ENCODE peak calls at places on chromosomes 5 and 9, in five cellular contexts. A is mesendoderm, W is IMR-90, F is H9, Y is neuronal stem cell. V is an unnamed sample.

GRCh38 chr9:2015581-2016410 is 649 bp downstream of the SMARCA2 start:
- DNase-seq in A (peak; percentile 57), W (peak; percentile 24), F (peak; percentile 59), Y (peak; percentile 50), V (peak; percentile 72)

GRCh38 chr9:96122756-96123155 is 179.2 kb downstream of the HSD17B3 start:
- DNase-seq in A (no peak), W (peak; percentile 58), F (no peak), Y (no peak), V (peak; percentile 73)

GRCh38 chr5:2266668-2267240 is 384.0 kb upstream of the IRX4 start:
- DNase-seq in A (no peak), W (no peak), F (no peak), Y (no peak), V (no peak)

GRCh38 chr5:54874337-54875021 is 110.9 kb downstream of the ESM1 start:
- DNase-seq in A (peak; percentile 57), W (peak; percentile 57), F (no peak), Y (no peak), V (no peak)

GRCh38 chr9:135523521-135524129 is 2.4 kb downstream of the LCN1 start:
- DNase-seq in A (no peak), W (no peak), F (no peak), Y (no peak), V (no peak)

GRCh38 chr5:18465833-18466681 is 831.8 kb downstream of the TAF11L14 start:
- DNase-seq in A (peak; percentile 87), W (peak; percentile 1), F (peak; percentile 68), Y (peak; percentile 80), V (peak; percentile 63)

GRCh38 chr9:3960661-3961144 is 339.2 kb downstream of the GLIS3 start:
- DNase-seq in A (no peak), W (peak; percentile 75), F (no peak), Y (peak; percentile 72), V (no peak)

GRCh38 chr9:132881826-132882225 is 3.1 kb downstream of the SPACA9 start:
- DNase-seq in A (no peak), W (no peak), F (no peak), Y (no peak), V (no peak)

GRCh38 chr5:73160239-73160671 is 12.7 kb upstream of the TMEM174 start:
- DNase-seq in A (no peak), W (no peak), F (no peak), Y (no peak), V (no peak)

GRCh38 chr9:136784249-136784996 is 6.7 kb upstream of the TMEM141 start:
- DNase-seq in A (no peak), W (no peak), F (no peak), Y (no peak), V (peak; percentile 53)

GRCh38 chr9:129595323-129595741 is 25.6 kb downstream of the C9orf50 start:
- DNase-seq in A (no peak), W (peak; percentile 60), F (no peak), Y (no peak), V (no peak)

GRCh38 chr5:149456597-149457392 is 77.7 kb upstream of the IL17B start:
- DNase-seq in A (no peak), W (no peak), F (no peak), Y (no peak), V (peak; percentile 79)

GRCh38 chr9:78015242-78015641 is 16.4 kb downstream of the GNAQ start:
- DNase-seq in A (no peak), W (no peak), F (no peak), Y (no peak), V (no peak)

GRCh38 chr5:55062039-55062779 is 38.2 kb downstream of the GZMK start:
- DNase-seq in A (no peak), W (no peak), F (no peak), Y (no peak), V (no peak)

GRCh38 chr9:133560311-133560710 is 25.8 kb downstream of the ADAMTSL2 start:
- DNase-seq in A (no peak), W (no peak), F (no peak), Y (no peak), V (no peak)

GRCh38 chr5:15463231-15463630 is 36.7 kb upstream of the FBXL7 start:
- DNase-seq in A (peak; percentile 57), W (peak; percentile 33), F (no peak), Y (peak; percentile 1), V (peak; percentile 32)

GRCh38 chr5:75964008-75964407 is 119.2 kb upstream of the SV2C start:
- DNase-seq in A (no peak), W (no peak), F (no peak), Y (no peak), V (no peak)

GRCh38 chr5:75965292-75965691 is 117.9 kb upstream of the SV2C start:
- DNase-seq in A (no peak), W (no peak), F (no peak), Y (no peak), V (no peak)

GRCh38 chr5:75963554-75963953 is 119.6 kb upstream of the SV2C start:
- DNase-seq in A (no peak), W (no peak), F (no peak), Y (no peak), V (no peak)

DNA sequence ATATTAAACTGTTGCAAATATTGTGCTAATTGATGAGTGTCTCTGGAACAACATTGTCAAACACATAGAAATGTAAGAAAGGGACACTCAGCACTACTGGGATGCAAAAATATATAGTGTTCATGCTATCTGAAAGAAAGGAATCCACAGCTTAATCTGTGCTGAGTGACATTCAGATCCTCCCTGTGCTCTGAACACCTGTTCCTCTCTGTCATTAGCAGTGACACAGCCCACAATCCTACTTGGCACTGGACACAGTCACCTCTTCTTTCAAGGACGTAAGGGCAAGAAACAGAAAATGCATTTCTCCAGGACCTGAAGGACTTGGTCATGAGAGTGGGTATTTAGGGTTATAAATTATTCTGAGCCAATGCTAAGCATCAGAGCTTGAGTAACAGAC is 121.4 kb upstream of the SV2C start:
- DNase-seq in A (no peak), W (no peak), F (no peak), Y (no peak), V (no peak)
- H2BK5ac ChIP-seq in A (no peak overlapping the region), W (no peak overlapping the region), F (no peak overlapping the region), Y (no peak overlapping the region), V (no peak overlapping the region)

DNA sequence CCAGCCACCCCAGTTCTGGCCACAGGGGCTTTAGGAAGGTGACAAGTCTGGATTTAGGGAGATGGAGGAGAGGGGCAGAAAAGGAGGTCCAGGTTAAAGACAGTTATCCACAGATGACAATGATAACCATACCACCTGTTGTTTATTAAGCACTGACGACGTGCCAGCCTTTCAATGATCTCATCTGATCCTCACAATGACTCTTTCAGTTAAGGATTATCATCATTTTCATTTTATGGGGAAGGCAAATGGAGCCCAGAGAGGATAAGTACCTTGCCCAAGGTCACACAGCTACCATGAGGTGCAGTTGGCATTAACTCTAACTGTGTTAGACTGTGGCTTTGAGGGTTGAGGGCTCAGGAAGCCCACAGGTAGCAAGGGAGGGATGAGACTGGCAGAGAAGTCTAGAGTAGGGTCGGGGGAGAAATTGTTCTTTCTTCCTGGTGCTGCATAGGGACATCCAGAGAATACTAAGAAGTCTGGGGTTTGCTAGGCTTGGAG is 21.5 kb upstream of the JADE2 start:
- DNase-seq in A (no peak), W (peak; percentile 60), F (no peak), Y (no peak), V (no peak)
- H2BK5ac ChIP-seq in A (no peak overlapping the region), W (peak overlapping the region; percentile 90), F (no peak overlapping the region), Y (no peak overlapping the region), V (peak overlapping the region; percentile 54)

DNA sequence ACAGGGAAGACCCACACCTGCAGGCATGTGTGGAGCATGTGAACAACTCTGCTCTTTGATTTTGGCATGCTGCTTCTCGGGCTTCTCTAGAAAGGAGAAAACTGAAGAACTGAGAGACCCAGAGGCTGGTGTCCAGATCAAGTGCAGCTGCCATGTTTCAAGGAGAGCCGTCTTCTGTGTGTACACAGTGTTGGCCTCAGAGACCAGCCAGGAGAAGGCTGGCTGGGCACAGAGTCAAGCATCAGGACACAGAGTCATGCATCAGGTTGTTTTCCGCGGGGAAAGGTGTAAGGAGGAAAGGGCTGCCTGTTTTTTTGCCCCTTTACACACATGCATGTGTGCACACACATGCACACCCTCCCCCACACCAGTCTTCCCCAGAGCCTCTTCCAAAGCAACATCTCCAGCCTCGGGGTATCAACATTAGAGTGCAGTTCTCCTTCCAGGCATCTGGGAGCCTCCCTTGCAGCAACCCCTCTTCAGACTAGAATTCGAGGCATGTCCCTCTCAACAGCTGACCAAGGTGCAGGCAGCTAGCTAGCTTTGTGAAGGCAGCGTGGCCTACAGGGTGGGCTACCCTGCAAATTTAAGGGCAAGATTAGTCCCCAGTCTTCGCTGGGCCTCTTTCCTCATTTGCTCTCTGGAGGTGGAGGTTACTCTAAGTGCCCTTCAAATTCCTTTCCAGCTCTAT is 180.9 kb downstream of the AOPEP start:
- DNase-seq in A (no peak), W (no peak), F (no peak), Y (no peak), V (no peak)
- H2BK5ac ChIP-seq in A (no peak overlapping the region), W (no peak overlapping the region), F (no peak overlapping the region), Y (no peak overlapping the region), V (no peak overlapping the region)

DNA sequence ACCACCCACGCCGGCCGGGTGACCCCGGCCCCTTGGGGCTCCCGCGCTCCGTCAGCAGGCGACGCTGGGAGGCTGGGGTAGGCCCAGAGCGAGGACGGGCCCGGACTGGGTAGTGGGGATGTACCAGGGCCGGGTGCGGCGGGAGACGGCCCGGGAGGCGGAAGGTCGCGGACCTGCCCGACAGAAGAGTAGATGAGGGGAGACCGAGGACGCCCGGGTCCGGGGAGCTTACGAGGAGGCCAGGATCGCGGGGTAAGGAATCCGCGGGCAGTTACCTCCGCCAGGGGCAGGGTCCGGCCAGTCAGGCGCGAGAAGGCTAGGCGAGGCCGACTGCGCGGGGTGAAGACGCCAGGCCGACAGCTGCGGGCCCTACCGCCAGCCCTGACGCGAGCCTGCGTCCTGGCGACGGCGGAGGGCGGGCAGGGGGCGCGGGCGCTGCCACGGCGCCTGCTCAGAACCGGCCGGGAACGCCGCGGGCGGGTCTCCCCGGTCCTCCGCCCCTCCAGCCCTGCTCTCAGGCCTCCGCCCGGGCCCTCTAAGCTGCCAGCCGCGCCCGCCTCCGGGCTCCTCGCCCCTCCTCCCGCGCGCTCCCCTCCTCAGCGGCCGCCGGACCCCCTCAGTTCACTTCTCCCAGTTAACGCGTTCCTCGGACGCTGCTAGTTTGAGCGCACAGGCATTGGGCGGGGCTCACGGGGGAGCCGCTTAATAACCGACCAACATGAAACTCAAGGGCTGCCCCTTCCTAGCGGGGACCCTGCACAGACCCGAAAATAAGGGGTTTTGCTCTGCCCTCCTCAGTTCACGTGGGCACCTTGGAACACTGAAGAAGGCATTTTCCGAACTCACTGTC is at the start of gene CPLANE1:
- DNase-seq in A (peak; percentile 87), W (peak; percentile 74), F (peak; percentile 84), Y (peak; percentile 85), V (peak; percentile 82)
- H2BK5ac ChIP-seq in A (no peak within 1 kb of the TSS), W (peak within 1 kb of the TSS; percentile 42), F (no peak within 1 kb of the TSS), Y (peak within 1 kb of the TSS; percentile 94), V (peak within 1 kb of the TSS; percentile 51)

GRCh38 chr9:109776391-109776790 is 3.6 kb upstream of the PALM2AKAP2 start:
- DNase-seq in A (no peak), W (no peak), F (no peak), Y (no peak), V (no peak)

GRCh38 chr9:109781086-109781485 is 1.1 kb downstream of the PALM2AKAP2 start:
- DNase-seq in A (no peak), W (no peak), F (no peak), Y (no peak), V (no peak)

GRCh38 chr9:109779711-109780452 is at the start of gene PALM2AKAP2:
- DNase-seq in A (peak; percentile 81), W (peak; percentile 68), F (peak; percentile 68), Y (peak; percentile 74), V (peak; percentile 79)

GRCh38 chr9:109780453-109781033 is 545 bp downstream of the PALM2AKAP2 start:
- DNase-seq in A (peak; percentile 30), W (no peak), F (no peak), Y (peak; percentile 31), V (peak; percentile 63)

GRCh38 chr9:109781541-109782197 is 1.7 kb downstream of the PALM2AKAP2 start:
- DNase-seq in A (no peak), W (peak; percentile 55), F (no peak), Y (no peak), V (peak; percentile 48)
- H2BK5ac ChIP-seq in A (no peak overlapping the region), W (peak overlapping the region; percentile 52), F (no peak overlapping the region), Y (no peak overlapping the region), V (no peak overlapping the region)

GRCh38 chr5:24389968-24390367 is 254.8 kb downstream of the CDH10 start:
- DNase-seq in A (no peak), W (no peak), F (no peak), Y (no peak), V (no peak)
- H2BK5ac ChIP-seq in A (no peak overlapping the region), W (no peak overlapping the region), F (no peak overlapping the region), Y (no peak overlapping the region), V (no peak overlapping the region)